ENCODE peak calls at places on chromosomes 7 and 10, in ten cellular contexts. D, I, L, B, E, R, A, P, Z and N are unnamed samples.
A peak's percentile ranks its signal among the peaks of the same experiment; 100 is the strongest.

GRCh38 chr10:90969148-90969547 is 48.3 kb upstream of the ANKRD1 start:
- DNase-seq in D (no peak), I (no peak), L (no peak), B (no peak), E (no peak), R (no peak), A (no peak), P (no peak), Z (no peak), N (peak; percentile 90)

GRCh38 chr7:12031638-12032037 is 179.5 kb upstream of the TMEM106B start:
- DNase-seq in D (no peak), I (no peak), L (no peak), B (no peak), E (no peak), R (no peak), A (no peak), P (no peak), Z (peak; percentile 2), N (no peak)

GRCh38 chr10:784759-785538 is 95.5 kb upstream of the DIP2C start:
- DNase-seq in D (peak; percentile 28), I (peak; percentile 81), L (peak; percentile 72), B (no peak), E (peak; percentile 89), R (no peak), A (no peak), P (no peak), Z (peak; percentile 86), N (peak; percentile 49)

GRCh38 chr7:2071133-2071832 is 161.5 kb downstream of the MAD1L1 start:
- DNase-seq in D (no peak), I (no peak), L (no peak), B (no peak), E (no peak), R (no peak), A (no peak), P (no peak), Z (no peak), N (no peak)

GRCh38 chr7:120740348-120740747 is 117.6 kb downstream of the TSPAN12 start:
- DNase-seq in D (peak; percentile 31), I (no peak), L (no peak), B (no peak), E (no peak), R (no peak), A (no peak), P (no peak), Z (no peak), N (no peak)

GRCh38 chr10:97475936-97476594 is 22.2 kb downstream of the MMS19 start:
- DNase-seq in D (no peak), I (no peak), L (no peak), B (no peak), E (no peak), R (no peak), A (no peak), P (no peak), Z (peak; percentile 75), N (no peak)

GRCh38 chr7:151254316-151254715 is 5.8 kb upstream of the SMARCD3 start:
- DNase-seq in D (no peak), I (no peak), L (no peak), B (no peak), E (no peak), R (no peak), A (no peak), P (no peak), Z (no peak), N (no peak)

GRCh38 chr7:99742737-99743394 is 7.9 kb upstream of the CYP3A7 start:
- DNase-seq in D (no peak), I (no peak), L (no peak), B (no peak), E (no peak), R (no peak), A (no peak), P (no peak), Z (no peak), N (no peak)

GRCh38 chr7:29812185-29812876 is 6.0 kb downstream of the WIPF3 start:
- DNase-seq in D (no peak), I (no peak), L (no peak), B (no peak), E (no peak), R (no peak), A (no peak), P (no peak), Z (no peak), N (no peak)

GRCh38 chr10:11616021-11616420 is 4.6 kb upstream of the USP6NL start:
- DNase-seq in D (no peak), I (no peak), L (no peak), B (no peak), E (no peak), R (no peak), A (no peak), P (no peak), Z (no peak), N (no peak)

GRCh38 chr10:117609095-117609821 is 66.7 kb downstream of the EMX2 start:
- DNase-seq in D (no peak), I (no peak), L (no peak), B (no peak), E (peak; percentile 63), R (no peak), A (no peak), P (no peak), Z (peak; percentile 88), N (peak; percentile 76)

GRCh38 chr7:124811341-124811740 is 45.7 kb upstream of the GPR37 start:
- DNase-seq in D (no peak), I (no peak), L (no peak), B (no peak), E (no peak), R (no peak), A (no peak), P (no peak), Z (no peak), N (no peak)